ENCODE peak calls at places on chromosome 9, in four cellular contexts. O is A172; T is activated CD4-positive, alpha-beta T cell treated with anti-CD3 and anti-CD28 coated beads, Interleukin-2, amount 10 ng/mL, durations not matched to agents 7 days and 5 days; Z is ureter. P is an unnamed sample.

GRCh38 chr9:32533816-32534215 is 7.8 kb upstream of the RIGI start:
- DNase-seq in O (no peak), Z (no peak), T (no peak), P (no peak)

GRCh38 chr9:89408628-89409101 is 89.2 kb downstream of the SEMA4D start:
- DNase-seq in T (peak), Z (no peak), O (no peak), P (no peak)

GRCh38 chr9:98698856-98699255 is 9.9 kb downstream of the GABBR2 start:
- DNase-seq in O (no peak), Z (no peak), T (no peak), P (no peak)

GRCh38 chr9:12426198-12426864 is 266.9 kb upstream of the TYRP1 start:
- DNase-seq in O (peak), Z (no peak), T (no peak), P (no peak)

GRCh38 chr9:85142461-85143401 is 473.2 kb downstream of the NTRK2 start:
- DNase-seq in O (no peak), Z (no peak), T (no peak), P (no peak)

GRCh38 chr9:7315116-7315515 is 484.5 kb downstream of the DMAC1 start:
- DNase-seq in O (no peak), Z (no peak), T (no peak), P (no peak)

GRCh38 chr9:115691097-115691496 is 462.5 kb upstream of the PAPPA start:
- DNase-seq in T (no peak), O (peak), Z (no peak), P (no peak)

GRCh38 chr9:5263568-5264218 is 32.5 kb downstream of the INSL4 start:
- DNase-seq in O (peak), Z (no peak), T (no peak), P (no peak)

GRCh38 chr9:113772121-113772885 is 103.8 kb upstream of the ZNF618 start:
- DNase-seq in O (peak), Z (no peak), T (no peak), P (peak)

GRCh38 chr9:122975196-122975595 is 34.4 kb downstream of the RABGAP1 start:
- DNase-seq in O (no peak), T (no peak), Z (no peak), P (no peak)

P was measured in esophagus muscularis mucosa.